ENCODE peak calls at places on chromosomes 7 and 10, in eight cellular contexts. U, M, X, L, V, Q, B and T are unnamed samples.

GRCh38 chr7:1136841-1137516 is 23.0 kb downstream of the ZFAND2A start:
- DNase-seq in B (no peak), U (peak; percentile 55), V (no peak), X (peak; percentile 60), M (no peak), Q (peak; percentile 50), L (no peak), T (peak; percentile 7)

GRCh38 chr7:155965010-155965409 is 152.7 kb upstream of the SHH start:
- DNase-seq in L (no peak), M (no peak), X (no peak), Q (no peak), B (no peak), U (no peak), V (no peak), T (no peak)

GRCh38 chr7:3043544-3044395 is at the start of gene CARD11:
- DNase-seq in X (peak; percentile 88), M (no peak), Q (no peak), L (peak; percentile 55), V (peak; percentile 61), U (no peak), B (no peak), T (no peak)

GRCh38 chr10:1432161-1432560 is 305.2 kb downstream of the ADARB2 start:
- DNase-seq in V (no peak), X (no peak), Q (no peak), U (no peak), M (no peak), L (no peak), B (no peak), T (no peak)

GRCh38 chr10:110525349-110526260 is 27.9 kb downstream of the DUSP5 start:
- DNase-seq in L (no peak), V (no peak), M (no peak), B (no peak), X (no peak), U (no peak), Q (no peak), T (no peak)

GRCh38 chr7:158351051-158351450 is 236.6 kb downstream of the PTPRN2 start:
- DNase-seq in M (no peak), U (no peak), X (peak; percentile 69), V (no peak), L (no peak), B (no peak), Q (no peak), T (no peak)

GRCh38 chr10:49539320-49539885 is 482 bp upstream of the ERCC6 start:
- DNase-seq in X (peak; percentile 33), Q (no peak), U (peak; percentile 43), L (peak; percentile 4), B (no peak), M (no peak), V (no peak), T (peak; percentile 30)

GRCh38 chr10:65194131-65194530 is 1672.9 kb downstream of the REEP3 start:
- DNase-seq in Q (no peak), M (no peak), L (no peak), U (no peak), X (no peak), V (no peak), B (no peak), T (no peak)

GRCh38 chr7:17013204-17013603 is 131.4 kb upstream of the AGR3 start:
- DNase-seq in U (no peak), B (no peak), Q (no peak), L (no peak), V (no peak), X (no peak), M (no peak), T (no peak)

GRCh38 chr10:112793197-112793921 is 156.7 kb upstream of the TCF7L2 start:
- DNase-seq in B (no peak), V (no peak), U (peak; percentile 50), Q (peak; percentile 38), X (no peak), M (no peak), L (no peak), T (peak; percentile 78)

GRCh38 chr10:109883859-109884771 is 39.2 kb downstream of the XPNPEP1 start:
- DNase-seq in M (peak; percentile 21), V (peak; percentile 53), L (peak; percentile 73), X (peak; percentile 87), Q (peak; percentile 87), U (peak; percentile 91), B (peak; percentile 21), T (peak; percentile 58)

GRCh38 chr7:28442540-28443420 is 30.5 kb downstream of the CREB5 start:
- DNase-seq in B (no peak), U (peak; percentile 16), L (no peak), X (no peak), M (no peak), V (no peak), Q (no peak), T (no peak)

GRCh38 chr7:2876031-2876862 is 32.1 kb upstream of the GNA12 start:
- DNase-seq in B (no peak), V (no peak), U (no peak), X (peak; percentile 68), M (no peak), Q (peak; percentile 55), L (no peak), T (no peak)

GRCh38 chr7:42236266-42237161 is 495 bp downstream of the GLI3 start:
- DNase-seq in U (peak; percentile 9), Q (no peak), X (peak; percentile 78), V (no peak), M (no peak), L (no peak), B (no peak), T (no peak)

GRCh38 chr10:79197558-79197957 is 128.8 kb downstream of the ZMIZ1 start:
- DNase-seq in X (no peak), B (no peak), Q (no peak), V (no peak), L (no peak), M (no peak), U (no peak), T (no peak)

GRCh38 chr10:69346776-69347175 is 68.5 kb downstream of the HK1 start:
- DNase-seq in L (no peak), Q (no peak), V (no peak), M (no peak), B (no peak), X (no peak), U (no peak), T (no peak)

GRCh38 chr7:133936074-133936473 is 191.1 kb upstream of the LRGUK start:
- DNase-seq in X (no peak), M (no peak), V (no peak), L (no peak), U (no peak), B (no peak), Q (no peak), T (no peak)

GRCh38 chr10:130497056-130498010 is 361.1 kb downstream of the GLRX3 start:
- DNase-seq in Q (no peak), V (no peak), U (no peak), X (no peak), L (no peak), M (no peak), B (no peak), T (no peak)

GRCh38 chr10:108629843-108630242 is 1293.5 kb downstream of the XPNPEP1 start:
- DNase-seq in X (no peak), U (no peak), B (no peak), V (no peak), L (no peak), Q (no peak), M (no peak), T (no peak)

GRCh38 chr10:35950221-35950620 is 308.1 kb upstream of the FZD8 start:
- DNase-seq in U (no peak), M (no peak), X (no peak), B (no peak), L (no peak), V (no peak), Q (no peak), T (no peak)

GRCh38 chr10:123577921-123578461 is 88.2 kb upstream of the GPR26 start:
- DNase-seq in L (no peak), X (no peak), M (no peak), Q (no peak), B (no peak), V (no peak), U (no peak), T (no peak)

GRCh38 chr7:40057292-40057691 is 77.1 kb downstream of the MPLKIP start:
- DNase-seq in M (no peak), V (no peak), B (no peak), L (no peak), X (no peak), U (no peak), Q (peak; percentile 47), T (peak; percentile 63)

GRCh38 chr10:3014968-3015367 is 52.4 kb upstream of the PFKP start:
- DNase-seq in U (no peak), L (no peak), B (no peak), X (no peak), M (no peak), Q (no peak), V (no peak), T (no peak)

GRCh38 chr7:80134536-80135305 is at the start of gene GNAI1:
- DNase-seq in Q (peak; percentile 34), M (no peak), U (peak; percentile 84), B (peak; percentile 50), L (peak; percentile 19), X (peak; percentile 92), V (peak; percentile 6), T (peak; percentile 11)

GRCh38 chr7:156776527-156776926 is 116.5 kb downstream of the LMBR1 start:
- DNase-seq in U (no peak), V (no peak), L (no peak), Q (no peak), X (no peak), B (no peak), M (no peak), T (no peak)

GRCh38 chr10:52502237-52502636 is 188.2 kb downstream of the DKK1 start:
- DNase-seq in B (no peak), L (no peak), M (no peak), U (no peak), V (no peak), Q (no peak), X (no peak), T (no peak)

GRCh38 chr10:49611166-49611814 is 1.2 kb downstream of the SLC18A3 start:
- DNase-seq in X (peak; percentile 89), B (no peak), M (no peak), L (no peak), Q (no peak), U (peak; percentile 84), V (no peak), T (no peak)

GRCh38 chr7:29987821-29988317 is 1.7 kb downstream of the SCRN1 start:
- DNase-seq in U (peak; percentile 21), Q (no peak), M (no peak), X (peak; percentile 46), V (no peak), B (no peak), L (no peak), T (peak; percentile 50)

GRCh38 chr10:20957744-20958143 is 60.6 kb upstream of the NEBL start:
- DNase-seq in L (no peak), M (no peak), X (no peak), V (no peak), B (no peak), U (no peak), Q (no peak), T (no peak)

GRCh38 chr10:112952282-112952991 is 2.4 kb downstream of the TCF7L2 start:
- DNase-seq in M (no peak), V (no peak), X (peak; percentile 65), B (no peak), L (no peak), U (peak; percentile 56), Q (no peak), T (no peak)